ENCODE peak calls at places on chromosomes 3 and 15, in nine cellular contexts. One of them, this sample, is unnamed.

GRCh38 chr15:34721802-34722795 is 32.7 kb downstream of the GJD2 start:
- DNase-seq in posterior cingulate gyrus: peak
- DNase-seq in aorta: peak
- DNase-seq in EL: peak
- DNase-seq in AG08396: peak
- DNase-seq in left colon: peak
- DNase-seq in hypothalamus: peak
- DNase-seq in NCI-H1092: peak
- DNase-seq in memory B cell: no peak
- DNase-seq in this sample: peak

GRCh38 chr15:89937365-89938355 is 24.9 kb upstream of the ARPIN start:
- DNase-seq in AG08396: no peak
- DNase-seq in left colon: no peak
- DNase-seq in hypothalamus: no peak
- DNase-seq in memory B cell: no peak
- DNase-seq in NCI-H1092: no peak
- DNase-seq in posterior cingulate gyrus: no peak
- DNase-seq in aorta: no peak
- DNase-seq in EL: no peak
- DNase-seq in this sample: no peak

GRCh38 chr3:4981688-4982494 is 2.7 kb downstream of the BHLHE40 start:
- DNase-seq in NCI-H1092: no peak
- DNase-seq in left colon: no peak
- DNase-seq in AG08396: peak
- DNase-seq in posterior cingulate gyrus: no peak
- DNase-seq in aorta: no peak
- DNase-seq in EL: peak
- DNase-seq in hypothalamus: no peak
- DNase-seq in memory B cell: no peak
- DNase-seq in this sample: no peak

GRCh38 chr3:170584585-170585007 is 1.3 kb downstream of the SLC7A14 start:
- DNase-seq in EL: peak
- DNase-seq in hypothalamus: peak
- DNase-seq in aorta: peak
- DNase-seq in posterior cingulate gyrus: peak
- DNase-seq in memory B cell: peak
- DNase-seq in AG08396: peak
- DNase-seq in NCI-H1092: no peak
- DNase-seq in left colon: peak
- DNase-seq in this sample: no peak

GRCh38 chr3:61200255-61200654 is 51.0 kb downstream of the FHIT start:
- DNase-seq in NCI-H1092: no peak
- DNase-seq in left colon: no peak
- DNase-seq in EL: no peak
- DNase-seq in memory B cell: no peak
- DNase-seq in hypothalamus: no peak
- DNase-seq in AG08396: no peak
- DNase-seq in posterior cingulate gyrus: no peak
- DNase-seq in aorta: no peak
- DNase-seq in this sample: no peak

GRCh38 chr15:40928975-40929729 is at the start of gene DLL4:
- DNase-seq in memory B cell: peak
- DNase-seq in posterior cingulate gyrus: no peak
- DNase-seq in AG08396: peak
- DNase-seq in NCI-H1092: peak
- DNase-seq in aorta: peak
- DNase-seq in hypothalamus: no peak
- DNase-seq in EL: peak
- DNase-seq in left colon: peak
- DNase-seq in this sample: no peak

GRCh38 chr15:75775296-75776074 is 62.8 kb upstream of the CSPG4 start:
- DNase-seq in EL: peak
- DNase-seq in left colon: no peak
- DNase-seq in NCI-H1092: no peak
- DNase-seq in hypothalamus: no peak
- DNase-seq in memory B cell: no peak
- DNase-seq in posterior cingulate gyrus: no peak
- DNase-seq in AG08396: peak
- DNase-seq in aorta: no peak
- DNase-seq in this sample: no peak

GRCh38 chr3:64464955-64465354 is 222.8 kb downstream of the ADAMTS9 start:
- DNase-seq in aorta: no peak
- DNase-seq in memory B cell: no peak
- DNase-seq in EL: no peak
- DNase-seq in posterior cingulate gyrus: no peak
- DNase-seq in NCI-H1092: no peak
- DNase-seq in AG08396: no peak
- DNase-seq in hypothalamus: no peak
- DNase-seq in left colon: no peak
- DNase-seq in this sample: no peak

GRCh38 chr15:31758126-31758525 is 272.2 kb upstream of the CHRNA7 start:
- DNase-seq in hypothalamus: peak
- DNase-seq in posterior cingulate gyrus: peak
- DNase-seq in aorta: no peak
- DNase-seq in left colon: peak
- DNase-seq in NCI-H1092: peak
- DNase-seq in EL: peak
- DNase-seq in memory B cell: no peak
- DNase-seq in AG08396: no peak
- DNase-seq in this sample: peak

GRCh38 chr15:100726426-100727190 is 124.2 kb downstream of the ASB7 start:
- DNase-seq in EL: peak
- DNase-seq in left colon: no peak
- DNase-seq in memory B cell: no peak
- DNase-seq in AG08396: no peak
- DNase-seq in posterior cingulate gyrus: no peak
- DNase-seq in aorta: peak
- DNase-seq in hypothalamus: no peak
- DNase-seq in NCI-H1092: no peak
- DNase-seq in this sample: no peak

GRCh38 chr15:43912991-43913927 is 86.5 kb downstream of the WDR76 start:
- DNase-seq in NCI-H1092: no peak
- DNase-seq in posterior cingulate gyrus: no peak
- DNase-seq in left colon: no peak
- DNase-seq in aorta: no peak
- DNase-seq in AG08396: peak
- DNase-seq in hypothalamus: no peak
- DNase-seq in EL: peak
- DNase-seq in memory B cell: no peak
- DNase-seq in this sample: no peak

GRCh38 chr3:186381424-186382216 is 19.6 kb upstream of the DGKG start:
- DNase-seq in posterior cingulate gyrus: no peak
- DNase-seq in hypothalamus: no peak
- DNase-seq in NCI-H1092: no peak
- DNase-seq in EL: no peak
- DNase-seq in AG08396: no peak
- DNase-seq in aorta: no peak
- DNase-seq in left colon: peak
- DNase-seq in memory B cell: no peak
- DNase-seq in this sample: no peak

GRCh38 chr3:120855665-120856437 is 52.2 kb upstream of the STXBP5L start:
- DNase-seq in NCI-H1092: no peak
- DNase-seq in aorta: peak
- DNase-seq in posterior cingulate gyrus: peak
- DNase-seq in hypothalamus: no peak
- DNase-seq in AG08396: peak
- DNase-seq in left colon: peak
- DNase-seq in memory B cell: no peak
- DNase-seq in EL: peak
- DNase-seq in this sample: no peak

GRCh38 chr15:39535466-39535865 is 45.4 kb upstream of the THBS1 start:
- DNase-seq in posterior cingulate gyrus: no peak
- DNase-seq in hypothalamus: no peak
- DNase-seq in EL: no peak
- DNase-seq in aorta: no peak
- DNase-seq in AG08396: no peak
- DNase-seq in memory B cell: no peak
- DNase-seq in left colon: no peak
- DNase-seq in NCI-H1092: no peak
- DNase-seq in this sample: no peak

GRCh38 chr3:101936419-101937331 is 87.4 kb downstream of the NFKBIZ start:
- DNase-seq in hypothalamus: no peak
- DNase-seq in posterior cingulate gyrus: no peak
- DNase-seq in aorta: no peak
- DNase-seq in NCI-H1092: no peak
- DNase-seq in AG08396: peak
- DNase-seq in EL: peak
- DNase-seq in left colon: no peak
- DNase-seq in memory B cell: no peak
- DNase-seq in this sample: no peak

GRCh38 chr3:32109256-32109655 is 2.8 kb downstream of the GPD1L start:
- DNase-seq in aorta: peak
- DNase-seq in hypothalamus: peak
- DNase-seq in EL: peak
- DNase-seq in posterior cingulate gyrus: peak
- DNase-seq in memory B cell: no peak
- DNase-seq in NCI-H1092: peak
- DNase-seq in AG08396: peak
- DNase-seq in left colon: peak
- DNase-seq in this sample: peak